ENCODE peak calls at places on chromosomes 7 and 10, in four cellular contexts. J, I, W and N are unnamed samples.

GRCh38 chr7:91345449-91345848 is 81.2 kb downstream of the FZD1 start:
- DNase-seq in J (no peak), I (no peak), W (no peak), N (no peak)

GRCh38 chr7:142383826-142384507 is 126.1 kb upstream of the PRSS58 start:
- DNase-seq in J (no peak), I (no peak), W (no peak), N (no peak)

GRCh38 chr10:116948530-116948870 is 56.5 kb downstream of the SHTN1 start:
- DNase-seq in J (no peak), I (no peak), W (no peak), N (no peak)

GRCh38 chr7:95264225-95264927 is 60.0 kb downstream of the PON1 start:
- DNase-seq in J (peak; percentile 80), I (no peak), W (no peak), N (no peak)

GRCh38 chr10:49389331-49389920 is 6.5 kb downstream of the DRGX start:
- DNase-seq in J (no peak), I (no peak), W (no peak), N (no peak)

GRCh38 chr7:137538361-137538762 is 194.8 kb upstream of the PTN start:
- DNase-seq in J (peak; percentile 64), I (no peak), W (no peak), N (peak; percentile 35)

GRCh38 chr10:70592746-70593512 is 9.6 kb downstream of the PRF1 start:
- DNase-seq in J (no peak), I (no peak), W (no peak), N (no peak)

GRCh38 chr7:126818393-126819196 is 434.1 kb downstream of the GRM8 start:
- DNase-seq in J (no peak), I (no peak), W (no peak), N (no peak)

GRCh38 chr7:26510226-26510957 is 218.7 kb downstream of the SNX10 start:
- DNase-seq in J (no peak), I (no peak), W (no peak), N (no peak)

GRCh38 chr10:36017141-36017540 is 375.0 kb upstream of the FZD8 start:
- DNase-seq in J (no peak), I (no peak), W (no peak), N (peak; percentile 32)

GRCh38 chr7:2567663-2568238 is 9.0 kb downstream of the IQCE start:
- DNase-seq in J (peak; percentile 53), I (no peak), W (peak; percentile 76), N (no peak)
- TF ChIP-seq CTCF in J (peak; percentile 56), I (peak; percentile 59), W (peak; percentile 61), N (peak; percentile 2)

GRCh38 chr10:45373783-45374450 is at the start of gene ALOX5:
- DNase-seq in J (no peak), I (no peak), W (peak; percentile 81), N (no peak)

GRCh38 chr10:45371555-45371954 is 2.5 kb upstream of the ALOX5 start:
- DNase-seq in J (no peak), I (no peak), W (no peak), N (no peak)

GRCh38 chr10:45372251-45372951 is 1.6 kb upstream of the ALOX5 start:
- DNase-seq in J (no peak), I (no peak), W (no peak), N (no peak)

GRCh38 chr10:45374451-45375052 is 536 bp downstream of the ALOX5 start:
- DNase-seq in J (no peak), I (no peak), W (peak; percentile 32), N (peak; percentile 29)

DNA sequence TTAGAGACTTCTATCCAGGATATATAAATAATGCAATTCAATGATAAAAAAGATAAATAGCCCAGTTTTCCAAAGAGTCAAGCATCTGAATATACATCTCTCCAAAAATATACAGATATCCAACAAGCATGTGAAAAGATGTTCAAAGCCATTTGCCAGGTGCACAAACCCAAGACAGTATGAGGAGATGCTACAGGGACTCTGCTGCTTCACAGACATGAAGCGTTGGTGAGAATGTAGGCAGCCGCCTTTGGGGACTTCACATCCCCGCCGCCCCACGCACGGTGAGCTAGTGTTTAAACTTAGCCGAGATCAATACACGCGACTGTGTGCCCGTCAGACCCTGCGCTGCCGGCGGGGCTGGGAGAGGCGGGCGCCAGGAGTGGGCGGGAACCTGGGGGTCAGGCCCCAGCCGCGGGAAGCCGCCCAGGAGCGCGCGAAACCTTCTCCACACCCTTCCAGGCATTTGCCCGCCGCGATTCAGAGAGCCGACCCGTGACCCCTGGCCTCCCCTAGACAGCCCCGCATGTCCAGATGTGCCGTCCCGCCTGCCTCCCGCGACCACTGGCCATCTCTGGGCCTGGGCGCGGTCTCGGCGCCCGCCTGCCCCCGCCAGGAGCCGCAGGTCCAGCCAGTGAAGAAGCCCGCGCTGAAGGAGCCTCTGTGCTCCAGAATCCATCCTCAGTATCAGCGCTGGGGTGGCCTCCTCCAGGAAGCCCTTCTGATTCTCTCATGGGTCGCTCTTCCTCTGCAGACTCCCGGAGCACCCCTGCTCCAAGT is 823 bp upstream of the ALOX5 start:
- DNase-seq in J (no peak), I (no peak), W (peak; percentile 58), N (no peak)
- TF ChIP-seq EZH2 in J (peak; percentile 75), I (no peak), W (peak; percentile 49), N (peak; percentile 71)

DNA sequence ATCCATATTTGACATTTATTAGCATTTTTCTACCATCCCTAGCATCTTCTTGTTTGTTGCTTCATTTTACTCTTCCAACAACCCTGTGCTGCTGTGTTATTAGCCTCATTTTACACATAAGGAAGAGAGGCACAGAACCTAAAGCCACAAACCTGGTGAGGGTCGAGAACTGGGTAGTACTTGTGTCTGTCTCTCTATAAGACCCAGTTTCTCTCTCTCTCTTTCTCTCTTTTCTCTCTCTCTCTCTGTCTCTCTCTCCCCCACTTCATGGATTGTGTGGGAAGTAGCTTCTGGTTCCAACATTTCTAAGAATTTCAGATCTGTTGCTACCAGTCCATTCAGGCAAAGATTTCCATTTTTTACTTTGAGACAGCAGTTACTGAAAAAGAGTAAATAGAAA is 1.4 kb upstream of the FRA10AC1 start:
- DNase-seq in J (no peak), I (no peak), W (no peak), N (no peak)
- H3K4me2 ChIP-seq in J (peak overlapping the region; percentile 37), I (no peak overlapping the region), W (no peak overlapping the region), N (peak overlapping the region; percentile 83)

GRCh38 chr7:65731129-65731528 is 141.7 kb upstream of the VKORC1L1 start:
- DNase-seq in J (no peak), I (no peak), W (no peak), N (no peak)

GRCh38 chr7:65731562-65732035 is 141.3 kb upstream of the VKORC1L1 start:
- DNase-seq in J (peak; percentile 22), I (no peak), W (peak; percentile 84), N (no peak)
- TF ChIP-seq CTCF in J (peak; percentile 7), I (no peak), W (peak; percentile 13), N (no peak)

GRCh38 chr7:159105066-159105780 is 39.4 kb downstream of the VIPR2 start:
- DNase-seq in J (no peak), I (no peak), W (no peak), N (no peak)
- TF ChIP-seq EZH2 in J (no peak), I (no peak), W (no peak), N (no peak)

DNA sequence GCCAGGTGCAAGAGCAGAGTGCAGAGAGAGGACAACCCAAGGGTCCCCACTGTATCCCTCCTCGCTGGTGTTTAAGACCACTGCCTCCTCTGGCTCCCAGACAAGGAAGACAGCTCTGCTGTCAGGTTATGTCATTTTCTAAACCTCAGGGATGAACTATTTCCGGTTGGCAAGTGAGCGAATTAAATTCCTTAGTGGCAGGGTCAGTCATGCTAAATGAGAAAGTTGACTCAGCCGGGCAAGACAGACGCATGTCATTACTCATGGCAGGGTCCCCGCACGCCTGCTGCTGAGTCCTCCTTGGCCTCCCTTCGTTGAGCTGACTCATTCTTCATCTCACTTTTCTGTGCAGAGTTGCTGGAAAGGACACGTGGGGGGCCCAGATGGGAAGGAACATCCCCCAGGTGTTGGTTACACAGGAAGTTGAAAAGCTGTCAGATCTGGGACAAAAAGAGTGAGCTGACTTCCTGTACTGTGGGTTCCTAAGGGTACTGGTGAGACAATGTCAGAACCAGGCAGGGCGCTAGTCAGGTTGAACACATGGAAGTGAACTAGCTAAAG is 47.1 kb upstream of the UCN3 start:
- DNase-seq in J (peak; percentile 20), I (no peak), W (no peak), N (peak; percentile 94)
- H3K4me2 ChIP-seq in J (no peak overlapping the region), I (no peak overlapping the region), W (no peak overlapping the region), N (peak overlapping the region; percentile 33)